ENCODE peak calls at places on chromosomes 12 and 14, in five cellular contexts. K is naive thymus-derived CD4-positive, alpha-beta T cell; M is transverse colon; T is mammary epithelial cell; I is ovary. O is an unnamed sample. For H3K27me3, the result is how much of the 10 kb centered on the place peaks cover.

GRCh38 chr14:101584049-101584859 is 23.0 kb downstream of the DIO3 start:
- DNase-seq in K (no peak), M (no peak), T (no peak), I (no peak), O (no peak)

GRCh38 chr14:35400707-35401421 is 3.7 kb downstream of the NFKBIA start:
- DNase-seq in K (peak), M (peak), T (peak), I (no peak), O (no peak)

GRCh38 chr12:4603946-4604345 is 41.9 kb downstream of the DYRK4 start:
- DNase-seq in K (no peak), M (no peak), T (no peak), I (no peak), O (no peak)

GRCh38 chr12:70683976-70684375 is 46.7 kb upstream of the PTPRB start:
- DNase-seq in K (no peak), M (no peak), T (no peak), I (no peak), O (no peak)

GRCh38 chr14:93729993-93730392 is 58.3 kb downstream of the PRIMA1 start:
- DNase-seq in K (no peak), M (no peak), T (peak), I (no peak), O (no peak)

GRCh38 chr14:69694730-69695663 is 71.9 kb upstream of the SRSF5 start:
- DNase-seq in K (no peak), M (no peak), T (peak), I (no peak), O (no peak)

GRCh38 chr12:108226866-108227265 is 97.8 kb downstream of the WSCD2 start:
- DNase-seq in K (no peak), M (no peak), T (no peak), I (no peak), O (no peak)

GRCh38 chr14:101167428-101167827 is 263.9 kb upstream of the RTL1 start:
- DNase-seq in K (no peak), M (no peak), T (no peak), I (no peak), O (no peak)

GRCh38 chr14:86802726-86803125 is 1190.3 kb downstream of the GALC start:
- DNase-seq in K (no peak), M (no peak), T (no peak), I (no peak), O (no peak)

GRCh38 chr14:73809386-73809785 is 42.2 kb upstream of the PTGR2 start:
- DNase-seq in K (no peak), M (no peak), T (no peak), I (no peak), O (no peak)

GRCh38 chr12:63149884-63150254 is 1.1 kb downstream of the AVPR1A start:
- DNase-seq in K (no peak), M (no peak), T (no peak), I (no peak), O (no peak)
- H3K27me3 ChIP-seq in K (under half), M (half or more), T (under half), I (under half), O (under half)

GRCh38 chr12:119072463-119072862 is 91.1 kb downstream of the SRRM4 start:
- DNase-seq in K (no peak), M (no peak), T (no peak), I (no peak), O (no peak)
- H3K27me3 ChIP-seq in K (under half), M (under half), T (under half), I (under half), O (under half)

GRCh38 chr12:132603240-132604107 is 6.9 kb downstream of the LRCOL1 start:
- DNase-seq in K (no peak), M (no peak), T (no peak), I (no peak), O (no peak)

GRCh38 chr12:132601171-132601883 is 9.1 kb downstream of the LRCOL1 start:
- DNase-seq in K (no peak), M (no peak), T (no peak), I (peak), O (no peak)

GRCh38 chr12:132604108-132605054 is 6.0 kb downstream of the LRCOL1 start:
- DNase-seq in K (no peak), M (no peak), T (no peak), I (no peak), O (no peak)

GRCh38 chr12:132605055-132605441 is 5.3 kb downstream of the LRCOL1 start:
- DNase-seq in K (no peak), M (no peak), T (no peak), I (no peak), O (no peak)

DNA sequence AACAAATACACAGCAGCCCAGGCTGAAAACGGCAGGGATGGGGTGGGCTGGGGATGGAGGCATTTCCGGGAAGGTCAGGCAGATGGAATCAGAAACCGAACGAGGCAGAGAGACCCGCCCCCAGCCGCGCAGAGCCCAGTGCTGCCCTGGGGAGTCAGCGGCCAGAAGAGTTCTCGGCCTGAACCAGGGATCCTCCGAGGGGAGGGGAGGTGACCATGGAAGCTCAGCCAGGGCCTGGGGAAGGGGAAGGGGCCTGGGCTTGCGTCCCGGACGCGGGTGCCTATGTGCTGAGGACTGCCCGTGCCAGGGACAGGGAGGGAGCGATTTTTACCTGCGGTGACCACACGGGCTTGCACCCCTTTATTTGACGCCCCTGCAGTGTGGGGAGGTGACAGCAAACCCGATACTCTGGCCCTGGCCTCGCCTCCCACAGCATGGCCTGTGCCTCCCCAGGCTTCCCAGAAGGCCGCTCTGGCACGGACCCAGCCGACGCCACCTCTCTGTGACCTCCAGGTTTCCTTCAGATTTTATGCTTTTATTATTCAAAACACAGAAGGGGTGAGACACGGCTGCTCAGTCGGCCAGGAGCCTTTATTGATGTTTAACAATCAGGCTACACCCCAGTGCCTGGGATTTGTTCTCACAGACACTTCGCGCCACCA is 7.7 kb downstream of the LRCOL1 start:
- DNase-seq in K (no peak), M (peak), T (no peak), I (peak), O (no peak)
- H3K27me3 ChIP-seq in K (under half), M (half or more), T (under half), I (under half), O (half or more)

DNA sequence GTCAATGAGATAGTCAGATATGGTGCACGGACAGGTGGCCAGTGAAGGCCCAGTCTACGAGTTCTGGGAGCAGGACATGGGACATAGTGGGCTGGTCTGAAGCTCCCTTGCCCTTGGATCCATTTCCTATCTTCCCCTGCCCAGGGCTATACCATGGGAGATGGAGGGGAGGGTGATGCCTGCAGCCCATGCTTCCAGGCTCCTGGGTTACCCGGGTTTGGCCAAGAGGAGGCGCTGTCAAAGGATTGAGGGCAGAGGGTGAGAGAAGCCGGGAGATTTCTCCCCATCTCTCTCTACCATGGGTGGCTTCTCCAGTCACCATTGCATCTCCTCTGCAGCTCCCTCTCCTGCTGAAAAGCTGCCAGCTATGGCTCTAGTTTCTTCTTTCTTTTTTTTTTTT is 52.8 kb upstream of the LHX5 start:
- DNase-seq in K (no peak), M (no peak), T (no peak), I (no peak), O (no peak)
- H3K27me3 ChIP-seq in K (under half), M (half or more), T (under half), I (under half), O (under half)

GRCh38 chr14:75568791-75569190 is 9.6 kb upstream of the FLVCR2 start:
- DNase-seq in K (no peak), M (no peak), T (no peak), I (no peak), O (no peak)
- H3K27me3 ChIP-seq in K (under half), M (under half), T (under half), I (under half), O (under half)

GRCh38 chr14:98474900-98475299 is 797.1 kb downstream of the BCL11B start:
- DNase-seq in K (no peak), M (no peak), T (no peak), I (no peak), O (no peak)

GRCh38 chr14:98477935-98478334 is 794.1 kb downstream of the BCL11B start:
- DNase-seq in K (no peak), M (no peak), T (no peak), I (no peak), O (no peak)
- H3K27me3 ChIP-seq in K (under half), M (under half), T (under half), I (under half), O (under half)

GRCh38 chr12:52821071-52821730 is 7.3 kb upstream of the KRT4 start:
- DNase-seq in K (no peak), M (no peak), T (no peak), I (no peak), O (no peak)
- H3K27me3 ChIP-seq in K (under half), M (under half), T (under half), I (under half), O (under half)

GRCh38 chr12:1580526-1580925 is 13.9 kb downstream of the FBXL14 start:
- DNase-seq in K (no peak), M (no peak), T (no peak), I (no peak), O (no peak)

GRCh38 chr12:1583421-1584078 is 10.8 kb downstream of the FBXL14 start:
- DNase-seq in K (peak), M (peak), T (peak), I (peak), O (no peak)

GRCh38 chr12:1582709-1583050 is 11.7 kb downstream of the FBXL14 start:
- DNase-seq in K (no peak), M (no peak), T (no peak), I (no peak), O (no peak)

GRCh38 chr12:1580036-1580435 is 14.3 kb downstream of the FBXL14 start:
- DNase-seq in K (no peak), M (no peak), T (no peak), I (no peak), O (no peak)

GRCh38 chr12:1581973-1582708 is 12.2 kb downstream of the FBXL14 start:
- DNase-seq in K (no peak), M (no peak), T (no peak), I (no peak), O (no peak)
- H3K27me3 ChIP-seq in K (under half), M (under half), T (under half), I (under half), O (under half)